ENCODE peak calls at places on chromosomes 13 and 19, in seven cellular contexts. One of them, this sample, is unnamed.
A peak's percentile ranks its signal among the peaks of the same experiment; 100 is the strongest.

GRCh38 chr19:53707278-53707677 is 75.5 kb downstream of the DPRX start:
- DNase-seq in heart left ventricle: no peak
- DNase-seq in RWPE2: no peak
- DNase-seq in GM12865: no peak
- DNase-seq in brain microvascular endothelial cell: no peak
- DNase-seq in AG04449: no peak
- DNase-seq in left ventricle myocardium inferior: no peak
- DNase-seq in this sample: no peak

GRCh38 chr13:92950771-92951170 is 275.8 kb upstream of the GPC6 start:
- DNase-seq in heart left ventricle: no peak
- DNase-seq in RWPE2: no peak
- DNase-seq in GM12865: no peak
- DNase-seq in brain microvascular endothelial cell: no peak
- DNase-seq in AG04449: no peak
- DNase-seq in left ventricle myocardium inferior: no peak
- DNase-seq in this sample: no peak

GRCh38 chr13:66216723-66217122 is 1013.4 kb downstream of the PCDH9 start:
- DNase-seq in heart left ventricle: no peak
- DNase-seq in RWPE2: no peak
- DNase-seq in GM12865: no peak
- DNase-seq in brain microvascular endothelial cell: peak; percentile 0
- DNase-seq in AG04449: no peak
- DNase-seq in left ventricle myocardium inferior: no peak
- DNase-seq in this sample: no peak

GRCh38 chr13:99542788-99543406 is 41.6 kb downstream of the TM9SF2 start:
- DNase-seq in heart left ventricle: no peak
- DNase-seq in RWPE2: no peak
- DNase-seq in GM12865: peak; percentile 96
- DNase-seq in brain microvascular endothelial cell: no peak
- DNase-seq in AG04449: no peak
- DNase-seq in left ventricle myocardium inferior: no peak
- DNase-seq in this sample: no peak

GRCh38 chr19:13214036-13214730 is 64.0 kb downstream of the IER2 start:
- DNase-seq in heart left ventricle: no peak
- DNase-seq in RWPE2: no peak
- DNase-seq in GM12865: no peak
- DNase-seq in brain microvascular endothelial cell: no peak
- DNase-seq in AG04449: no peak
- DNase-seq in left ventricle myocardium inferior: no peak
- DNase-seq in this sample: no peak

GRCh38 chr13:107276936-107277335 is 709.0 kb upstream of the ARGLU1 start:
- DNase-seq in heart left ventricle: no peak
- DNase-seq in RWPE2: no peak
- DNase-seq in GM12865: no peak
- DNase-seq in brain microvascular endothelial cell: no peak
- DNase-seq in AG04449: no peak
- DNase-seq in left ventricle myocardium inferior: no peak
- DNase-seq in this sample: no peak

GRCh38 chr19:18113827-18114226 is 16.2 kb downstream of the MAST3 start:
- DNase-seq in heart left ventricle: no peak
- DNase-seq in RWPE2: peak; percentile 23
- DNase-seq in GM12865: no peak
- DNase-seq in brain microvascular endothelial cell: no peak
- DNase-seq in AG04449: no peak
- DNase-seq in left ventricle myocardium inferior: no peak
- DNase-seq in this sample: no peak

GRCh38 chr13:26457212-26457611 is 100.3 kb upstream of the WASF3 start:
- DNase-seq in heart left ventricle: no peak
- DNase-seq in RWPE2: no peak
- DNase-seq in GM12865: no peak
- DNase-seq in brain microvascular endothelial cell: no peak
- DNase-seq in AG04449: no peak
- DNase-seq in left ventricle myocardium inferior: no peak
- DNase-seq in this sample: no peak

GRCh38 chr19:37466798-37467607 is at the start of gene ZNF569:
- DNase-seq in heart left ventricle: peak; percentile 93
- DNase-seq in RWPE2: peak; percentile 90
- DNase-seq in GM12865: peak; percentile 95
- DNase-seq in brain microvascular endothelial cell: peak; percentile 94
- DNase-seq in AG04449: peak; percentile 72
- DNase-seq in left ventricle myocardium inferior: peak; percentile 88
- DNase-seq in this sample: peak; percentile 94

DNA sequence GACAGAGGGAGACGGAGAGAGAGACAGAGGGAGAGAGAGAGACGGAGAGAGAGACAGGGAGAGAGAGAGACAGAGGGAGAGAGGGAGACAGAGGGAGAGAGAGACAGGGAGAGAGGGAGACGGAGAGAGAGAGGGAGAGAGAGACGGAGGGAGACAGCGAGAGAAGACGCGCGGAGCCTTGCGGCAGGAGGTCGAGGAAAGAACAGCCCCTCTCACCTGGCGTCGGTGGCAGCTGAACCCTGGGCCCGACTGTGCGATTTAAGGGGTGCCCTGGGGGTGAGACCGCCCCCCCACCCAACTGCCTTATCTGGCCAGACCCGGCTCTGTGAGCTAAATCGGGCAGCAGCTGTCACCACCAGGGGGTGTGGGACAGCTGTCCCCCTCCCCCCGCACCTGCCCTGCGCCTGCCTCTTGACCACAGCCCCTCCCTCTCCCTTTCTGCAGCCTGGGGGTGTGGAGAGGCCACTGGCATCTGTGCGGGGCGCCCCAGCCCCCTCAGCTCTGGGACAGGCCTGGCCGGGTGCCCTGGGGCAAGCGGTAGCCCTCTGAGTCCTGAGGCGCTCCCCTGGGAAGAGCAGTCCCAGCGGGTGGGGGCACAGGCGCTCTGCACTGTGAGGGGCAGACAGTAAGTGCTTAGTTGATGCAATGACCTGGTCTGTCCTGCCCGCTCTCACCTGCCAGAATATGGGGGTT is 10.8 kb downstream of the JOSD2 start:
- DNase-seq in heart left ventricle: peak; percentile 90
- DNase-seq in RWPE2: no peak
- DNase-seq in GM12865: peak; percentile 38
- DNase-seq in brain microvascular endothelial cell: no peak
- DNase-seq in AG04449: no peak
- DNase-seq in left ventricle myocardium inferior: peak; percentile 83
- DNase-seq in this sample: peak; percentile 44
- H3K4me3 ChIP-seq in heart left ventricle: peak overlapping the region; percentile 51
- H3K4me3 ChIP-seq in RWPE2: no peak overlapping the region
- H3K4me3 ChIP-seq in GM12865: no peak overlapping the region
- H3K4me3 ChIP-seq in brain microvascular endothelial cell: no peak overlapping the region
- H3K4me3 ChIP-seq in AG04449: no peak overlapping the region
- H3K4me3 ChIP-seq in left ventricle myocardium inferior: peak overlapping the region; percentile 70
- H3K4me3 ChIP-seq in this sample: no peak overlapping the region

GRCh38 chr13:27918918-27919255 is 913 bp upstream of the PDX1 start:
- DNase-seq in heart left ventricle: no peak
- DNase-seq in RWPE2: no peak
- DNase-seq in GM12865: no peak
- DNase-seq in brain microvascular endothelial cell: no peak
- DNase-seq in AG04449: no peak
- DNase-seq in left ventricle myocardium inferior: no peak
- DNase-seq in this sample: no peak

GRCh38 chr13:27915301-27916207 is 4.2 kb upstream of the PDX1 start:
- DNase-seq in heart left ventricle: no peak
- DNase-seq in RWPE2: no peak
- DNase-seq in GM12865: no peak
- DNase-seq in brain microvascular endothelial cell: no peak
- DNase-seq in AG04449: no peak
- DNase-seq in left ventricle myocardium inferior: no peak
- DNase-seq in this sample: no peak

GRCh38 chr13:27919299-27919933 is 384 bp upstream of the PDX1 start:
- DNase-seq in heart left ventricle: no peak
- DNase-seq in RWPE2: no peak
- DNase-seq in GM12865: peak; percentile 38
- DNase-seq in brain microvascular endothelial cell: no peak
- DNase-seq in AG04449: no peak
- DNase-seq in left ventricle myocardium inferior: no peak
- DNase-seq in this sample: no peak

GRCh38 chr13:27918041-27918917 is 1.5 kb upstream of the PDX1 start:
- DNase-seq in heart left ventricle: no peak
- DNase-seq in RWPE2: no peak
- DNase-seq in GM12865: no peak
- DNase-seq in brain microvascular endothelial cell: no peak
- DNase-seq in AG04449: no peak
- DNase-seq in left ventricle myocardium inferior: no peak
- DNase-seq in this sample: no peak

DNA sequence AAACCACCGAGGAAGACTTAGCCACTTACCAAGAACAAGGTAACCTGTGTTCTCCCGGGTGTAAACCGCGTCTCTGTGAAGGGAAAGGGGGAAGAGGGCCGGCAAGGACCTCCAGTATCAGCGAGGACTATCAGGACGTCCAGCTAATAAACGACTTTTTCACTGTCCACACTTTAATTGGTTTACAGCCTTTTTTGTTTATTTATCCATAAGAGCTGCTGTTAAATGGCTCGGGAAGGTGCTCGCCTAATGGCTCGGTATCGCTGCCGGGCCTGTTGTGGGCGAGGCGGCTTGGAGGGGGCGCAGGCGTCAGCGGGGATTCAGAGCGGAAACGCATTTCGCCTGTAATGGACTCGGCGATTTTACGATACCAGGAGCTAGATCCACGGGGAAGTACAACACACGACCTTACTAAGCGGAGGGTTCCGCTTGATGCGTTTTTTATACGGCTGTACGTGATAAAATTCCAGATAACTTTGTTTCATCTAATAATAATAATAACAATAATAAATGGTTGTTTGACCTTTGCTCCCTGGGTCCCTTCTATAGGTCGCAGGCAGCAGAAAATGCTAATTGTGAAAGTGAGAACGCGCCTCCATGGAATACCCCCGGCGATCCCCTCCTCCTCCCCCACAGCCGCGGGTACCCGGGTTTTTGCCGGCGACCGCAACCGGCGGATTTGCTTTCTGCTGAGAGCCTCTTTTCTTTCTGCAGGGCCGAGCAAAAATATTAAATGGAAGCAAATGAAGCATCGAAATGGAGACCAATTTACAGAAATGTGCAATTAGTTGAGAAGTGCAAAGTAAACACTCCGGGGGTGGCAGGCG is 2.5 kb upstream of the PDX1 start:
- DNase-seq in heart left ventricle: no peak
- DNase-seq in RWPE2: no peak
- DNase-seq in GM12865: peak; percentile 10
- DNase-seq in brain microvascular endothelial cell: no peak
- DNase-seq in AG04449: no peak
- DNase-seq in left ventricle myocardium inferior: no peak
- DNase-seq in this sample: no peak
- H3K4me3 ChIP-seq in heart left ventricle: no peak overlapping the region
- H3K4me3 ChIP-seq in RWPE2: no peak overlapping the region
- H3K4me3 ChIP-seq in GM12865: peak overlapping the region; percentile 11
- H3K4me3 ChIP-seq in brain microvascular endothelial cell: no peak overlapping the region
- H3K4me3 ChIP-seq in AG04449: no peak overlapping the region
- H3K4me3 ChIP-seq in left ventricle myocardium inferior: peak overlapping the region; percentile 33
- H3K4me3 ChIP-seq in this sample: no peak overlapping the region

GRCh38 chr19:41308450-41309224 is 1.3 kb upstream of the CCDC97 start:
- DNase-seq in heart left ventricle: peak; percentile 94
- DNase-seq in RWPE2: no peak
- DNase-seq in GM12865: peak; percentile 92
- DNase-seq in brain microvascular endothelial cell: peak; percentile 85
- DNase-seq in AG04449: no peak
- DNase-seq in left ventricle myocardium inferior: peak; percentile 93
- DNase-seq in this sample: peak; percentile 94
- H3K4me3 ChIP-seq in heart left ventricle: peak overlapping the region; percentile 75
- H3K4me3 ChIP-seq in RWPE2: no peak overlapping the region
- H3K4me3 ChIP-seq in GM12865: peak overlapping the region; percentile 80
- H3K4me3 ChIP-seq in brain microvascular endothelial cell: no peak overlapping the region
- H3K4me3 ChIP-seq in AG04449: peak overlapping the region; percentile 92
- H3K4me3 ChIP-seq in left ventricle myocardium inferior: peak overlapping the region; percentile 83
- H3K4me3 ChIP-seq in this sample: peak overlapping the region; percentile 76

GRCh38 chr19:34991542-34992333 is 8.4 kb upstream of the GRAMD1A start:
- DNase-seq in heart left ventricle: no peak
- DNase-seq in RWPE2: no peak
- DNase-seq in GM12865: no peak
- DNase-seq in brain microvascular endothelial cell: no peak
- DNase-seq in AG04449: no peak
- DNase-seq in left ventricle myocardium inferior: no peak
- DNase-seq in this sample: peak; percentile 6

GRCh38 chr19:34996978-34997640 is 3.0 kb upstream of the GRAMD1A start:
- DNase-seq in heart left ventricle: no peak
- DNase-seq in RWPE2: no peak
- DNase-seq in GM12865: no peak
- DNase-seq in brain microvascular endothelial cell: no peak
- DNase-seq in AG04449: no peak
- DNase-seq in left ventricle myocardium inferior: no peak
- DNase-seq in this sample: peak; percentile 24

GRCh38 chr19:34994643-34995471 is 5.3 kb upstream of the GRAMD1A start:
- DNase-seq in heart left ventricle: no peak
- DNase-seq in RWPE2: no peak
- DNase-seq in GM12865: no peak
- DNase-seq in brain microvascular endothelial cell: no peak
- DNase-seq in AG04449: no peak
- DNase-seq in left ventricle myocardium inferior: no peak
- DNase-seq in this sample: peak; percentile 70

GRCh38 chr19:34995551-34995950 is 4.6 kb upstream of the GRAMD1A start:
- DNase-seq in heart left ventricle: no peak
- DNase-seq in RWPE2: no peak
- DNase-seq in GM12865: no peak
- DNase-seq in brain microvascular endothelial cell: no peak
- DNase-seq in AG04449: no peak
- DNase-seq in left ventricle myocardium inferior: no peak
- DNase-seq in this sample: peak; percentile 12

DNA sequence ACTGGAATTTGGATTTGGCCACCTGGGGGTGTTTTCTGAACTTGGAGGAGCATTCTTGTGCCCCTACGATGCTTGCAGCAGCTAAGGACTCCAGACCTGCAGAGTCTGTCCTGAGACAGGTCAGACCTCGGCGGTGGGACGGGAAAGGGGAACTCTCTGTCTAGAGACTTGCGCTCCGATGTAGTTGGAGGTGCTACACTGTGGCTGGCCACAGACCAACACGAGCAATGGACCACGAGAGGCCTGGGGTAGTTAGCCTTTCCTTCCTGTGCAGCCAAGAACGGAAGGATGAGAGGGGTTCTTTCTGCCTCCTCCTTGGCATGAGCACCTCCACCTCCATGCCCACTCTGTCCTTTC is 5.9 kb upstream of the GRAMD1A start:
- DNase-seq in heart left ventricle: no peak
- DNase-seq in RWPE2: no peak
- DNase-seq in GM12865: no peak
- DNase-seq in brain microvascular endothelial cell: no peak
- DNase-seq in AG04449: no peak
- DNase-seq in left ventricle myocardium inferior: no peak
- DNase-seq in this sample: peak; percentile 44
- H3K4me3 ChIP-seq in heart left ventricle: no peak overlapping the region
- H3K4me3 ChIP-seq in RWPE2: no peak overlapping the region
- H3K4me3 ChIP-seq in GM12865: no peak overlapping the region
- H3K4me3 ChIP-seq in brain microvascular endothelial cell: no peak overlapping the region
- H3K4me3 ChIP-seq in AG04449: no peak overlapping the region
- H3K4me3 ChIP-seq in left ventricle myocardium inferior: no peak overlapping the region
- H3K4me3 ChIP-seq in this sample: no peak overlapping the region

This sample was measured in lower lobe of right lung.